ENCODE peak calls at places on chromosomes 3 and 15, in six cellular contexts. Z, O, V, K, F and U are unnamed samples. For H3K4me1, the result is how much of the 10 kb centered on the place peaks cover.

GRCh38 chr3:131778526-131778925 is 256.3 kb downstream of the CPNE4 start:
- DNase-seq in K (no peak), V (no peak), O (peak), Z (no peak), F (no peak), U (no peak)

GRCh38 chr3:170840291-170840859 is 29.6 kb downstream of the RPL22L1 start:
- DNase-seq in K (peak), V (no peak), Z (peak), F (no peak), O (no peak), U (peak)

GRCh38 chr3:150588027-150588830 is 14.9 kb upstream of the SELENOT start:
- DNase-seq in O (no peak), K (no peak), V (no peak), Z (no peak), F (no peak), U (no peak)

GRCh38 chr3:15812183-15812582 is 14.4 kb upstream of the ANKRD28 start:
- DNase-seq in Z (peak), K (peak), O (peak), F (no peak), V (peak), U (peak)

GRCh38 chr3:48301814-48302194 is 31.7 kb downstream of the SPINK8 start:
- DNase-seq in F (no peak), O (peak), Z (peak), V (no peak), K (peak), U (no peak)

GRCh38 chr3:14441240-14441919 is 39.0 kb downstream of the SLC6A6 start:
- DNase-seq in V (no peak), K (no peak), Z (no peak), F (no peak), O (peak), U (peak)

GRCh38 chr3:13519392-13519791 is 29.5 kb upstream of the FBLN2 start:
- DNase-seq in O (no peak), V (no peak), Z (no peak), F (no peak), K (no peak), U (no peak)

GRCh38 chr15:95784508-95784907 is 546.0 kb upstream of the NR2F2 start:
- DNase-seq in Z (no peak), O (no peak), V (no peak), K (no peak), F (no peak), U (no peak)

GRCh38 chr15:96612917-96613316 is 282.4 kb downstream of the NR2F2 start:
- DNase-seq in V (no peak), K (no peak), Z (no peak), O (no peak), F (no peak), U (no peak)

GRCh38 chr3:15934389-15935195 is 136.8 kb upstream of the ANKRD28 start:
- DNase-seq in F (no peak), Z (no peak), O (no peak), K (no peak), V (no peak), U (no peak)

GRCh38 chr3:30894521-30895289 is at the start of gene GADL1:
- DNase-seq in V (peak), Z (peak), O (peak), K (peak), F (peak), U (peak)

GRCh38 chr3:66933233-66933632 is 64.9 kb upstream of the KBTBD8 start:
- DNase-seq in V (no peak), F (no peak), Z (no peak), K (no peak), O (no peak), U (no peak)
- H3K4me1 ChIP-seq in V (under half), F (under half), Z (under half), K (under half), O (under half), U (under half)

GRCh38 chr3:115667175-115668065 is 44.1 kb downstream of the GAP43 start:
- DNase-seq in V (peak), Z (peak), O (no peak), K (no peak), F (no peak), U (peak)
- H3K9ac ChIP-seq in V (no peak), Z (no peak), O (no peak), K (no peak), F (no peak), U (no peak)

GRCh38 chr3:196076721-196077120 is 5.2 kb downstream of the TFRC start:
- DNase-seq in O (no peak), K (no peak), V (no peak), F (no peak), Z (no peak), U (no peak)

GRCh38 chr3:196081834-196082470 is at the start of gene TFRC:
- DNase-seq in K (peak), V (peak), O (peak), Z (peak), F (peak), U (peak)

GRCh38 chr3:196080997-196081833 is 675 bp downstream of the TFRC start:
- DNase-seq in V (peak), F (peak), O (peak), K (peak), Z (peak), U (peak)

GRCh38 chr3:196082471-196082971 is 631 bp upstream of the TFRC start:
- DNase-seq in O (no peak), K (peak), Z (no peak), F (no peak), V (no peak), U (no peak)

GRCh38 chr3:196080517-196080841 is 1.4 kb downstream of the TFRC start:
- DNase-seq in K (no peak), O (peak), F (no peak), V (no peak), Z (no peak), U (no peak)
- H3K4me3 ChIP-seq in K (peak), O (peak), F (peak), V (peak), Z (peak), U (peak)

DNA sequence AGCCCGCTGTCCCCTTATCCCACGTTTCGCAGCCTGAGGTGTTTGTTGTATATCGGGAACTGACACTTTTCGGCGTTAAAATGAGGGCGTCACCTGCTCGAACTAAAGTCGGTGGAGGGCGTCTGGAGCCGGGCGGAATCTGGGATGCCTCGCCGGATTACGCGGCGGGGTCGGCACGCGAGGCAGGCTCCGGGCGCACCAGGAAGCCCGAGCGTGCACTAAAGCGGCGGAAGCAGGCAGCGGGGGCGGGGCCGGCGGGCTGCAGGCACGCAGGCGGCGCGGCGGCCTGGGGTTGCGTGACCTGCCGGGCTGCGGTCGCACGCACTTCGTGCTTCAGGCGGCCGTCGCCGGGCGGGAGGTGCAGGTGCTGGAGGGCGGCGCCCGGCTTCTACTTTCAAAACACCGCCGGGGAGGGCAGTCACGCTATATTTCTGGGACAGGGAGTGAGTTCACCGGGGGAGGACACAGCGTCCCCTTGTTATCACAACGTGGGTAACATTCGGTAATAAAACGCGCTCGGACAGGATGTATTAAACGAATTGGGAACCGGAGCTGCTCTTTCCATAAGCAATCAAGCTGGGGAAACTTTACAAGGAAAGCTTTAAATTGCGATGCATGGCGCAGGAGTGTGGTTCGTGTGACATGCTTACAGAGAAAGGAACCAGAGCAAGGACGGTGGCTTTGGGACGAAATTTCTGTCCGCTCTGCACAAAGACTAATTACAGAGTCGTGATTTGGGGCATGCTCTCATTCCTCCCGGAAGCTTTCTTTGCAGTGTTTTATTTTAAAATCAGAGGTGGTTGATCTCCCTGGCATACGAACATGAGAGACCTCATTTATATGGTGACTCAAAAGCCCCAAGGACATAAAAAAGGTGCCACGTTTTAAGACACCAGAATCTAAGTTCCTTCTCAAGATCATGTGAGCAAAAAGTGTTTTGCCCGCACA is 9.1 kb upstream of the LEKR1 start:
- DNase-seq in Z (peak), K (peak), O (peak), F (peak), V (peak), U (peak)
- H3K4me1 ChIP-seq in Z (under half), K (under half), O (half or more), F (under half), V (under half), U (under half)

GRCh38 chr3:141763088-141763750 is at the start of gene GRK7:
- DNase-seq in O (no peak), Z (no peak), V (no peak), K (no peak), F (no peak), U (no peak)
- H3K9ac ChIP-seq in O (no peak), Z (no peak), V (no peak), K (no peak), F (no peak), U (no peak)

GRCh38 chr3:12253521-12253920 is 35.3 kb upstream of the PPARG start:
- DNase-seq in O (no peak), Z (no peak), K (no peak), V (peak), F (no peak), U (no peak)

GRCh38 chr3:12253944-12254343 is 34.9 kb upstream of the PPARG start:
- DNase-seq in F (no peak), Z (no peak), O (no peak), K (no peak), V (peak), U (no peak)

GRCh38 chr3:12255393-12255792 is 33.5 kb upstream of the PPARG start:
- DNase-seq in K (no peak), V (no peak), O (no peak), F (no peak), Z (no peak), U (no peak)

GRCh38 chr3:12249519-12249918 is 39.4 kb upstream of the PPARG start:
- DNase-seq in F (no peak), Z (no peak), V (no peak), K (no peak), O (no peak), U (no peak)

DNA sequence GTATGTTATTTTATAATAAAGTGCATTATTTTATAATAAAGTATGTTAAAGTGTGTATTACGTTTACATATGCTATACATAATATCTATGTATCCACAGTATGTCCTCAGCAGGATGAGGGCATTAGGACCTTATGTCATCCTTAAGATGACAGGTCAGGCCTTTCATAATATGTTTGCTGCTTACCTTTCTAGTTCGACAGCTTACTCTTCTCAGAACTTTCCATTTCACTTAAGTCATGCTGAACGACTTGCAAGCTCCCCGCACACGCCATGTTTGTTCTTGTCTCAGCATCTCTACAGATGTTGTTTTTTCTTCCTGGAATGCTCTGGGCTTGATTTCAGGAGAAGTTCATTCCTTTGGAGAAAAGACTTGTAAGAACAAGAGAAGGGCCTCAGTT is 36.0 kb upstream of the PPARG start:
- DNase-seq in K (no peak), F (no peak), V (no peak), O (no peak), Z (no peak), U (no peak)
- H3K4me3 ChIP-seq in K (no peak), F (no peak), V (no peak), O (no peak), Z (no peak), U (no peak)

DNA sequence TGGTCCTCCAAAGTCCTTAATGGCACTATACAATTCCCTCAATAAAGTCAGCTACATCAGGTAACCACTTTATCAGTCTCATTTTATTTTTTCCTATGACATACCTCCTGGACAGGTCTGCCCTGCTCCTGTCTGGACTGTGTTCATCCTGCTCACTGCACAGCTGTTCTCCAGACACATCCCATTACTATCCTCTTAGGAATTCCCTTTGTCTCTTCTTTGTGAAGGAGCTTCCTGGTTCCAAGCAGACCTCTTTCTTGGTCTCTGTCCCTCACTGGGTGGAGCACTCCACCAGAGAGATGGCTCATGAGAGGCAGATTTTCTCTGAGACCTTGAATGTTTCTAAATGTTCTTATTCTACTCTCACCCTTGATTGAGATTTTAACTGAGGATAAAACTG is 60.1 kb downstream of the KY start:
- DNase-seq in Z (no peak), V (no peak), F (no peak), K (no peak), O (no peak), U (no peak)
- H3K4me1 ChIP-seq in Z (under half), V (under half), F (under half), K (under half), O (under half), U (under half)

DNA sequence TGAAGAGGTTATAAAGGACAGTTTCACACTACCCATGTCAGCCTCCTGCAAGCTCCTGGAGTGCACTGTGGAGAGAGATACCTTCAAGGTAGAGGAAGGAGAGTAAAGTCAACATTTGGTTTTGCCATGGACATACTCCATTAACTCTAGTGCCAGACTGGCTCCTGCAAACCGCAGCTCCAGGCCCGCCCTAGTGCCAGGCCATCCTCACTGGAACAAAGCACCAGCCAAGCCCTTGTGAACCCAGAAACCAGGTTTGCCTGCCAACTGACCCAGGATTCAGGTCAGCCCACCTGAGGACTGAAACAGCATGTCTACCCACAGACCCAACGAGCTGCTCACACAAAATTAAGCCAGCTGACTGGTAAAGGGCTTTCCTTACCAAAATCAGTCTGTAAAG is 41.0 kb upstream of the TP63 start:
- DNase-seq in F (no peak), Z (no peak), O (no peak), V (no peak), K (no peak), U (no peak)
- H3K9ac ChIP-seq in F (no peak), Z (no peak), O (no peak), V (no peak), K (no peak), U (no peak)

DNA sequence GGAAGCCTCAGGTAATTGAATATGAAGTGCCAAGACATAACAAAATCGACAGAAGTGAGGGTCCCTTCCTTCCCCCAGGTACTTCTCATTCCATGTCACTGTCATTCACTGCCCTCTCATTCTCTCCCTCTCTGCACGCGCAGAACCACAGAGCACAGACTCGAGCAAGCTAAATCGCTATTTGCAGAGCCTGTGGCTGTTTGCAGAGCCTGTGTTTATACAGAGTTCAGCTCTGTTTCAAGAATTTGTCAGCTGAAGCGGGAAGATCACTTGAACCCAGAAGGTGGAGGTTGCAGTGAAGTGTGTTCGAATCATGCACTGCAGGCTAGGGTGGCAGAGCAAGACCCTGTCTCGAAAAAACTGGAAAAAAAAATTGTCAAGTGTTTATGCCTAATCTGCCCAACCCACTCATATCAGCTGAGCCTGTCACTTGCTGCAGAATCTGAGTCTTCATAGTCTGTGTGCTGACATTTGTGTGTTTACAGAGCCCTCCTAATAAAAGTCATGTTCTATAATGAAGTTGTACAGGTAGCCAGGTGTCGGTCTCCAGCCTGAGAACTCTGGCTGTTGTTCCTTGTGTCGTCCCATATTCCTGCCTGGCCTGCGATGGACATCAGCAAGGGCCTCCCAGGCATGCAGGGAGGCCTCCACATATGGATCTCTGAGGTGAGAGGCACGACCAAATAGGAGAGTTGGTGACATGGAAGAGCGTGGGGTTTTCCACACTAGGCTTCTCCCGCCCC is 2.7 kb downstream of the VILL start:
- DNase-seq in K (no peak), O (no peak), V (no peak), Z (no peak), F (no peak), U (no peak)
- H3K4me3 ChIP-seq in K (no peak), O (no peak), V (peak), Z (no peak), F (no peak), U (peak)